ENCODE peak calls at places on chromosome 9, in four cellular contexts. W, N, U and X are unnamed samples.

GRCh38 chr9:6680797-6681146 is 35.2 kb upstream of the GLDC start:
- DNase-seq in W (peak; percentile 76), N (peak; percentile 52), U (peak; percentile 62), X (peak; percentile 30)

GRCh38 chr9:124272118-124272517 is 14.4 kb downstream of the NEK6 start:
- DNase-seq in W (no peak), N (no peak), U (no peak), X (no peak)

GRCh38 chr9:129596541-129597328 is 24.2 kb downstream of the C9orf50 start:
- DNase-seq in W (no peak), N (no peak), U (no peak), X (peak; percentile 59)

GRCh38 chr9:17578911-17579793 is at the start of gene SH3GL2:
- DNase-seq in W (peak; percentile 55), N (no peak), U (no peak), X (peak; percentile 61)

GRCh38 chr9:38038307-38039089 is 30.5 kb downstream of the SHB start:
- DNase-seq in W (no peak), N (no peak), U (no peak), X (no peak)

GRCh38 chr9:90698874-90699440 is 56.3 kb upstream of the DIRAS2 start:
- DNase-seq in W (no peak), N (no peak), U (no peak), X (no peak)

GRCh38 chr9:38620483-38621433 is at the start of gene ANKRD18A:
- DNase-seq in W (peak; percentile 86), N (peak; percentile 46), U (peak; percentile 50), X (peak; percentile 69)

GRCh38 chr9:3875371-3876132 is 349.8 kb upstream of the RFX3 start:
- DNase-seq in W (no peak), N (no peak), U (no peak), X (no peak)

GRCh38 chr9:69602768-69603167 is 69.4 kb downstream of the APBA1 start:
- DNase-seq in W (no peak), N (no peak), U (no peak), X (no peak)

GRCh38 chr9:120875954-120876841 is 790 bp downstream of the PHF19 start:
- DNase-seq in W (peak; percentile 78), N (peak; percentile 88), U (peak; percentile 76), X (no peak)

GRCh38 chr9:136972335-136972734 is 5.0 kb upstream of the PTGDS start:
- DNase-seq in W (no peak), N (no peak), U (no peak), X (no peak)